ENCODE peak calls at places on chromosomes 12 and 14, in nine cellular contexts. K, X, P, T, B, M, Y, G and L are unnamed samples. For H3K36me3, the result is how much of the 10 kb centered on the place peaks cover.

GRCh38 chr12:59030415-59030814 is 110.1 kb upstream of the LRIG3 start:
- DNase-seq in T (no peak), Y (no peak), X (no peak), M (peak), K (peak), P (no peak), G (no peak), B (no peak), L (peak)

GRCh38 chr14:87615822-87616679 is 376.9 kb downstream of the GALC start:
- DNase-seq in T (no peak), G (no peak), K (peak), B (no peak), Y (peak), X (no peak), M (peak), P (peak), L (no peak)

GRCh38 chr14:106843951-106844483 is 1317.6 kb downstream of the TMEM121 start:
- DNase-seq in Y (peak), X (no peak), M (peak), K (peak), P (no peak), B (peak), T (no peak), G (no peak), L (peak)

GRCh38 chr12:3905664-3906063 is 32.5 kb upstream of the PARP11 start:
- DNase-seq in P (no peak), Y (no peak), T (no peak), K (no peak), B (no peak), M (no peak), X (no peak), G (no peak), L (no peak)

GRCh38 chr12:71755146-71755892 is 656 bp downstream of the RAB21 start:
- DNase-seq in B (peak), G (no peak), P (peak), M (peak), T (no peak), Y (peak), K (peak), X (no peak), L (peak)

GRCh38 chr14:53767566-53767965 is 189.1 kb downstream of the BMP4 start:
- DNase-seq in M (no peak), B (no peak), Y (no peak), T (no peak), P (no peak), X (no peak), K (no peak), G (no peak), L (no peak)

GRCh38 chr12:124007810-124008570 is 35.0 kb downstream of the ZNF664 start:
- DNase-seq in T (no peak), B (no peak), P (peak), M (no peak), X (peak), G (no peak), Y (no peak), K (no peak), L (no peak)

GRCh38 chr14:70280931-70281330 is 78.6 kb downstream of the COX16 start:
- DNase-seq in B (no peak), X (no peak), K (no peak), T (no peak), Y (no peak), M (no peak), G (no peak), P (no peak), L (no peak)

GRCh38 chr14:104315169-104315568 is 176.8 kb downstream of the KIF26A start:
- DNase-seq in M (no peak), G (no peak), K (peak), P (no peak), B (no peak), T (no peak), X (no peak), Y (no peak), L (no peak)

GRCh38 chr12:48927261-48927660 is 2.0 kb upstream of the FKBP11 start:
- DNase-seq in B (no peak), Y (no peak), X (no peak), P (peak), M (no peak), T (no peak), K (no peak), G (no peak), L (no peak)

GRCh38 chr14:72177246-72177645 is 245.0 kb downstream of the RGS6 start:
- DNase-seq in P (no peak), X (no peak), T (no peak), B (no peak), G (no peak), K (no peak), M (no peak), Y (no peak), L (no peak)

GRCh38 chr12:52217223-52217622 is 15.8 kb upstream of the KRT7 start:
- DNase-seq in M (peak), X (peak), G (no peak), B (peak), Y (no peak), P (no peak), K (peak), T (no peak), L (peak)

GRCh38 chr14:65286443-65286842 is 126.1 kb upstream of the FUT8 start:
- DNase-seq in K (peak), Y (no peak), M (no peak), X (no peak), T (no peak), G (no peak), P (no peak), B (no peak), L (no peak)

GRCh38 chr12:40331886-40332285 is 107.1 kb downstream of the LRRK2 start:
- DNase-seq in K (no peak), G (no peak), B (no peak), X (no peak), Y (no peak), M (no peak), P (no peak), T (no peak), L (no peak)

GRCh38 chr12:99619389-99620158 is 28.0 kb upstream of the GARIN6 start:
- DNase-seq in K (no peak), X (peak), T (no peak), M (no peak), G (no peak), Y (peak), B (no peak), P (peak), L (no peak)

GRCh38 chr14:22418631-22419030 is 170.4 kb downstream of the DAD1 start:
- DNase-seq in M (no peak), B (no peak), G (no peak), P (no peak), T (no peak), Y (no peak), X (no peak), K (no peak), L (no peak)

GRCh38 chr12:47650469-47650868 is 55.4 kb downstream of the RPAP3 start:
- DNase-seq in G (no peak), T (no peak), K (no peak), P (peak), B (no peak), Y (no peak), M (no peak), X (no peak), L (no peak)

GRCh38 chr12:6033546-6033945 is 88.5 kb upstream of the ANO2 start:
- DNase-seq in T (no peak), B (no peak), K (no peak), G (no peak), X (no peak), Y (no peak), P (no peak), M (no peak), L (no peak)

GRCh38 chr12:8890313-8891084 is 23.8 kb upstream of the PHC1 start:
- DNase-seq in G (no peak), M (peak), X (peak), P (peak), K (peak), T (no peak), Y (peak), B (no peak), L (peak)

GRCh38 chr14:97580923-97581495 is 783.8 kb downstream of the VRK1 start:
- DNase-seq in B (no peak), P (no peak), Y (no peak), T (no peak), X (no peak), K (no peak), G (no peak), M (no peak), L (no peak)

GRCh38 chr14:23365353-23366162 is 586 bp upstream of the EFS start:
- DNase-seq in P (peak), G (no peak), M (no peak), X (no peak), T (no peak), Y (no peak), K (peak), B (no peak), L (no peak)

GRCh38 chr12:69688021-69688420 is 11.1 kb downstream of the BEST3 start:
- DNase-seq in K (no peak), G (no peak), Y (peak), X (no peak), B (no peak), T (no peak), M (no peak), P (peak), L (no peak)

GRCh38 chr12:103858953-103859601 is 18.0 kb upstream of the NT5DC3 start:
- DNase-seq in P (peak), K (peak), M (peak), T (no peak), B (peak), Y (peak), X (no peak), G (no peak), L (peak)

GRCh38 chr14:103207404-103208072 is 84.3 kb downstream of the TNFAIP2 start:
- DNase-seq in M (no peak), Y (peak), X (peak), B (no peak), P (no peak), K (peak), T (no peak), G (no peak), L (no peak)

GRCh38 chr14:68741839-68742470 is 50.9 kb downstream of the ZFP36L1 start:
- DNase-seq in G (no peak), X (no peak), K (no peak), T (no peak), Y (no peak), B (no peak), P (no peak), M (no peak), L (peak)

GRCh38 chr12:15276088-15276698 is 46.1 kb upstream of the PTPRO start:
- DNase-seq in Y (peak), X (no peak), M (no peak), T (no peak), G (no peak), P (peak), K (no peak), B (no peak), L (no peak)

GRCh38 chr12:41724216-41724615 is 420.5 kb downstream of the GXYLT1 start:
- DNase-seq in P (no peak), G (no peak), B (no peak), X (no peak), K (no peak), T (no peak), Y (no peak), M (no peak), L (no peak)

GRCh38 chr12:121455766-121456420 is 56.0 kb downstream of the RNF34 start:
- DNase-seq in M (no peak), G (no peak), P (no peak), T (no peak), K (no peak), Y (no peak), B (no peak), X (no peak), L (no peak)

GRCh38 chr12:121456551-121456950 is 56.6 kb downstream of the RNF34 start:
- DNase-seq in X (no peak), M (no peak), Y (no peak), T (no peak), P (no peak), B (no peak), K (no peak), G (no peak), L (no peak)

GRCh38 chr12:121453629-121454028 is 53.7 kb downstream of the RNF34 start:
- DNase-seq in K (no peak), M (no peak), T (no peak), Y (no peak), P (no peak), G (no peak), X (no peak), B (no peak), L (peak)

GRCh38 chr12:121453022-121453360 is 53.1 kb downstream of the RNF34 start:
- DNase-seq in M (no peak), P (no peak), X (no peak), K (no peak), Y (no peak), T (no peak), B (no peak), G (no peak), L (no peak)

DNA sequence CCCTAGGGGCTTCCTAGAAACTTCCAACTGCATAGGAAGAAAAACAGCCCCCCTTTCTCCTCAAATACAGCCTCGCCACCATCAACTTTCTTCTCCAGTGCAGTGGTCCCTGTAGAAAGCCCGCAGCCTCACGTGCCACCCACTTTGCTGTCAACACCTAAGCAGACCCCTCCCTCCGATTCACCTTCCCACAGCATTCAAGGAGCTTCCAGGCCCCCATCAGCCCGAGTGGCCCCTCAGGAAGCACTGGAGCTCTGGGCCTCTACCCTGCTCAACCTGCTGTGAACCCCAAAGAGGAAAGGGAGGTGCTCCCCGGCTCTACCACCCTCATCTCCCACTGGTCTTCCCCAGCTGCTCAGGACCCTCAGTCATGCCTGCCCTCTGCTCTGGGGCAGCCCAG is 55.0 kb downstream of the RNF34 start:
- DNase-seq in M (no peak), G (no peak), K (no peak), T (no peak), Y (no peak), P (no peak), X (no peak), B (no peak), L (no peak)
- H3K36me3 ChIP-seq in M (under half), G (under half), K (under half), T (under half), Y (under half), P (under half), X (under half), B (under half), L (under half)

GRCh38 chr12:131949431-131950181 is at the start of gene EP400:
- DNase-seq in B (peak), G (no peak), P (peak), Y (peak), K (peak), M (peak), X (peak), T (peak), L (peak)
- TF ChIP-seq POLR2A in B (no peak), G (peak), P (peak), Y (no peak), K (no peak), M (peak), X (peak), T (peak), L (peak)

GRCh38 chr12:33376153-33376552 is 63.5 kb downstream of the SYT10 start:
- DNase-seq in T (no peak), X (no peak), B (no peak), P (no peak), Y (no peak), K (no peak), G (no peak), M (no peak), L (no peak)

DNA sequence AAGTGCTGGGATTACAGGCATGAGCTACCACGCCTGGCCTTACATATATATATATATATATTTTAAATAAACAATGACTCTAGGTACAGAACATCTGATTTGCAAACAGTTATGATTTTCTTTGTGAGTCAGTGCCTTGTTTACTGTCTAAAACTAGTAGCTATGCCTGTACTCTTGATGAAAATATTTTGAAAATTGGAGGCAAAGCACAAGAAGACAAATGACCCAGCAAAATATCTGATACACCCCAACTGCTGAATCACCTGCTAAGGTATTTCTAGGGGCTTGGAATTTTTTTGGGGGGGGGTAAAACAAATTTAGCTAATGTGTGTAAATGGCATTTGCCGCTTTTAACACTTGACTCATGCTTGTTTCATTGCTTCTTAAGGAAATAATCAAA is 69.3 kb downstream of the SYT10 start:
- DNase-seq in Y (no peak), P (no peak), M (no peak), X (no peak), K (no peak), G (no peak), B (no peak), T (no peak), L (no peak)
- H3K36me3 ChIP-seq in Y (under half), P (under half), M (under half), X (under half), K (under half), G (under half), B (under half), T (under half), L (under half)

GRCh38 chr12:106193404-106194215 is 54.2 kb downstream of the CKAP4 start:
- DNase-seq in G (no peak), M (no peak), P (no peak), T (no peak), B (no peak), Y (no peak), X (no peak), K (no peak), L (no peak)
- TF ChIP-seq POLR2A in G (no peak), M (no peak), P (no peak), T (no peak), B (no peak), Y (no peak), X (no peak), K (no peak), L (no peak)